ENCODE peak calls at places on chromosome 10, in four cellular contexts. T is pancreas, N is HCEC 1CT, L is NCI-H2081 treated with DMSO at 0.1 percent for 48 hours. C is an unnamed sample.

GRCh38 chr10:19412531-19412930 is 363.9 kb downstream of the MALRD1 start:
- DNase-seq in L (no peak), T (no peak), N (no peak), C (no peak)

GRCh38 chr10:119031496-119032059 is 2.1 kb downstream of the NANOS1 start:
- DNase-seq in N (peak), L (no peak), T (no peak), C (no peak)

GRCh38 chr10:60237977-60238376 is 151.7 kb downstream of the ANK3 start:
- DNase-seq in T (no peak), L (no peak), N (no peak), C (no peak)

GRCh38 chr10:32985341-32985764 is 27.3 kb upstream of the ITGB1 start:
- DNase-seq in N (no peak), T (no peak), L (no peak), C (no peak)

GRCh38 chr10:9097991-9098306 is 1043.5 kb downstream of the GATA3 start:
- DNase-seq in N (no peak), L (no peak), T (no peak), C (no peak)

GRCh38 chr10:129836253-129836652 is 127.8 kb downstream of the EBF3 start:
- DNase-seq in N (no peak), L (no peak), T (no peak), C (no peak)

GRCh38 chr10:128001886-128002285 is 95.0 kb downstream of the PTPRE start:
- DNase-seq in N (no peak), T (no peak), L (no peak), C (no peak)

GRCh38 chr10:34319197-34319846 is 495.8 kb downstream of the PARD3 start:
- DNase-seq in L (peak), N (peak), T (no peak), C (no peak)

GRCh38 chr10:9075420-9075819 is 1020.9 kb downstream of the GATA3 start:
- DNase-seq in L (no peak), N (no peak), T (no peak), C (no peak)

GRCh38 chr10:75655791-75656451 is 224.5 kb downstream of the LRMDA start:
- DNase-seq in N (no peak), L (no peak), T (no peak), C (peak)

GRCh38 chr10:100960251-100960650 is 9.1 kb upstream of the SEMA4G start:
- DNase-seq in N (no peak), T (no peak), L (no peak), C (no peak)

GRCh38 chr10:113047963-113048781 is 98.1 kb downstream of the TCF7L2 start:
- DNase-seq in N (no peak), L (no peak), T (no peak), C (no peak)

GRCh38 chr10:57849726-57850357 is 417.9 kb downstream of the IPMK start:
- DNase-seq in L (no peak), N (no peak), T (no peak), C (no peak)

GRCh38 chr10:30784896-30785605 is 155.5 kb upstream of the LYZL2 start:
- DNase-seq in T (peak), L (peak), N (peak), C (peak)